ENCODE peak calls at places on chromosomes 5 and 9, in four cellular contexts. P, D, S and T are unnamed samples.

GRCh38 chr9:108724122-108724521 is 131.7 kb downstream of the ACTL7B start:
- DNase-seq in P (no peak), D (no peak), S (no peak), T (no peak)

GRCh38 chr5:143757116-143757515 is 54.8 kb upstream of the HMHB1 start:
- DNase-seq in P (no peak), D (no peak), S (no peak), T (no peak)

GRCh38 chr5:32160228-32160627 is 13.9 kb downstream of the GOLPH3 start:
- DNase-seq in P (no peak), D (no peak), S (no peak), T (no peak)

GRCh38 chr5:40332945-40333344 is 346.8 kb upstream of the PTGER4 start:
- DNase-seq in P (no peak), D (no peak), S (no peak), T (no peak)

GRCh38 chr9:114112778-114113585 is 13.9 kb upstream of the KIF12 start:
- DNase-seq in P (no peak), D (no peak), S (no peak), T (no peak)

GRCh38 chr9:108552459-108553040 is 303.2 kb downstream of the ACTL7B start:
- DNase-seq in P (no peak), D (no peak), S (no peak), T (peak; percentile 12)

GRCh38 chr5:113061851-113062631 is 85.4 kb downstream of the DCP2 start:
- DNase-seq in P (no peak), D (no peak), S (no peak), T (no peak)

GRCh38 chr9:132750668-132751067 is 80.4 kb downstream of the GTF3C4 start:
- DNase-seq in P (no peak), D (no peak), S (no peak), T (no peak)

GRCh38 chr9:136145580-136145979 is 26.9 kb upstream of the TMEM250 start:
- DNase-seq in P (no peak), D (no peak), S (no peak), T (no peak)

GRCh38 chr5:10860196-10860543 is 99.1 kb upstream of the DAP start:
- DNase-seq in P (no peak), D (no peak), S (no peak), T (no peak)

GRCh38 chr9:88477300-88477751 is 57.7 kb upstream of the NXNL2 start:
- DNase-seq in P (no peak), D (peak; percentile 35), S (no peak), T (no peak)

GRCh38 chr9:22211588-22212360 is 202.7 kb upstream of the CDKN2B start:
- DNase-seq in P (no peak), D (no peak), S (peak; percentile 70), T (no peak)

GRCh38 chr5:71700803-71701202 is 18.3 kb upstream of the CARTPT start:
- DNase-seq in P (no peak), D (no peak), S (no peak), T (no peak)

GRCh38 chr5:78633710-78634109 is 14.9 kb downstream of the LHFPL2 start:
- DNase-seq in P (no peak), D (no peak), S (no peak), T (no peak)

GRCh38 chr9:133349965-133350624 is 2.1 kb downstream of the RPL7A start:
- DNase-seq in P (no peak), D (no peak), S (no peak), T (no peak)

GRCh38 chr5:95280692-95281091 is 4.2 kb downstream of the MCTP1 start:
- DNase-seq in P (no peak), D (no peak), S (no peak), T (no peak)

GRCh38 chr5:151924564-151925395 is at the start of gene GLRA1:
- DNase-seq in P (peak; percentile 72), D (no peak), S (peak; percentile 24), T (peak; percentile 60)

GRCh38 chr5:154603978-154604679 is 126.1 kb upstream of the HAND1 start:
- DNase-seq in P (no peak), D (no peak), S (no peak), T (no peak)

GRCh38 chr5:167816864-167817263 is 474.6 kb upstream of the WWC1 start:
- DNase-seq in P (no peak), D (no peak), S (no peak), T (no peak)

GRCh38 chr9:104304925-104305324 is 199.1 kb upstream of the OR13F1 start:
- DNase-seq in P (no peak), D (no peak), S (no peak), T (no peak)

GRCh38 chr5:8340739-8341344 is 471.9 kb downstream of the MTRR start:
- DNase-seq in P (no peak), D (no peak), S (peak; percentile 3), T (no peak)

GRCh38 chr9:2662496-2662895 is 40.9 kb downstream of the VLDLR start:
- DNase-seq in P (no peak), D (no peak), S (no peak), T (no peak)

GRCh38 chr9:79477955-79478751 is 93.6 kb upstream of the TLE4 start:
- DNase-seq in P (peak; percentile 89), D (no peak), S (peak; percentile 5), T (no peak)

GRCh38 chr5:157303667-157304327 is 37.9 kb downstream of the CYFIP2 start:
- DNase-seq in P (peak; percentile 35), D (no peak), S (no peak), T (peak; percentile 39)

GRCh38 chr5:151139015-151139414 is 18.6 kb downstream of the ANXA6 start:
- DNase-seq in P (no peak), D (no peak), S (no peak), T (no peak)

GRCh38 chr5:126519637-126520592 is 75.1 kb downstream of the ALDH7A1 start:
- DNase-seq in P (no peak), D (no peak), S (no peak), T (peak; percentile 75)

GRCh38 chr9:16202913-16203734 is 650.3 kb downstream of the CCDC171 start:
- DNase-seq in P (no peak), D (no peak), S (no peak), T (no peak)

GRCh38 chr5:94618029-94618492 is 343 bp downstream of the KIAA0825 start:
- DNase-seq in P (peak; percentile 32), D (no peak), S (peak; percentile 35), T (peak; percentile 86)

DNA sequence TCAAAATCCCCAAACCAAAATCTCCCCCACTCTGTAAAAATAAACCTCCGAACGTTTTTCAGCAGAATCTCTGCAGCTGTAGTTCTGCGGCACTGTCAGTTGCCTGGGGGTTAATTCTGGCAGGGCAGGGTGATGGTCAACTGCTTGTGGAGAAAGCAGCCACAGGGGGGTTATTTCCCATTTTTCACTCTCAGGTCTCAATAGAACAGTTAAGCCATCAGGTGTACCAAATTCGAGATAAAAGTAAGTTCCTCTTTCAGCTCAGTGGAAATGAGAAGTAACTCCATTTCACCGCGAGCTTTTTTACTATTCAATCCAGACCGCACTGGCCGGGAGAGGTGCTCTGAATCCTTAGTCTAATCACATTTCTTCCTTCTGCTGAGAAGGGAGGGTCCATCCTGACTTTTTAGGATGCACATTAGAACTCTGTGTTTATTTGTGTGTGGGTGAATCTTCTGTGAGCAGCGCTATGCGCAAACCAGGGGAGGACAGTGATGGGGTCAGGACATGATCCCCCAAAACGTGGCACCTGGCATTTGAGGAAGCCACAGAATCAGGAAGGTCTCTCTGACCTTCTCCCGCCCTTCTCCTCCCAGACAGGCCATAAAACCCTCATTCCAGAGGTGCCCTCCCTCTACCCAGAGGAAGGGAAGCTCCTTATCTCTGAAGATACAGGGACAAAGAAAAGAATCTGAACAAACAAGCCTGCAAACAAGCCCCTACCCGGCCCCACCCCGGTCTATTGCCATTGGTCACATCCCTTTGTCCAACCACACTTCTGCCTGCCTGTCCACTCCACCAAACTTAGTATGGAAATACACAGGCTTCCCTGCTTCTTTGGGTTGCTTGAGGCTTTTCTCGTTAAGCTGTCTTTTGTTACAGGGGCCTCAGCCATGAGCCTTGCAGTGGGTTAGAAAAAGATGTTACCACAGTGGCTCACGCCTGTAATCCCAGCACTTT is 229.0 kb downstream of the ROR2 start:
- DNase-seq in P (no peak), D (no peak), S (no peak), T (no peak)
- TF ChIP-seq FOXK2 in P (no peak), D (no peak), S (no peak), T (no peak)

GRCh38 chr5:111691914-111692313 is 65.1 kb downstream of the NREP start:
- DNase-seq in P (no peak), D (no peak), S (no peak), T (no peak)

GRCh38 chr5:111691508-111691907 is 65.5 kb downstream of the NREP start:
- DNase-seq in P (no peak), D (no peak), S (no peak), T (no peak)

GRCh38 chr5:111685969-111686368 is 71.0 kb downstream of the NREP start:
- DNase-seq in P (peak; percentile 31), D (no peak), S (peak; percentile 63), T (no peak)

GRCh38 chr5:111694183-111694582 is 62.8 kb downstream of the NREP start:
- DNase-seq in P (no peak), D (no peak), S (no peak), T (no peak)

DNA sequence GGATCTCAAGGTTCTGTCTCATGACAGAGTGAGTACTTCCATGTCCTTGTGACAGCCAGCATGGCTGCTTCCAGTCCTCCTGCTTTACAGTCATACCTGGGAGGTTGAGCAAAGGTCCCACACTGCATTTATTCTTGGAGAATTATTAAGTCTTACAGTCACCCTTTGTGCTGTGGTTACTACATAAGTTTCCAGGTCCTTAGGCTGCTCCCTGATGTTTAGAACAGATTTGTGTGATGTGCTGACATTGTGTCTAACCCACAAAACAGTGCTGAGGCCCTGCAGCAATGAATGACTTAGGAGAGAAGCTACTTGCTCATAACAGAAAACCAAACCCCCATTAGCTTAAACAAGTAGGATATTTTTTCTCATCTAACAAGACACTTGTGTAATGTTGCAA is 67.4 kb downstream of the NREP start:
- DNase-seq in P (no peak), D (no peak), S (no peak), T (no peak)
- TF ChIP-seq FOXK2 in P (no peak), D (no peak), S (no peak), T (no peak)

DNA sequence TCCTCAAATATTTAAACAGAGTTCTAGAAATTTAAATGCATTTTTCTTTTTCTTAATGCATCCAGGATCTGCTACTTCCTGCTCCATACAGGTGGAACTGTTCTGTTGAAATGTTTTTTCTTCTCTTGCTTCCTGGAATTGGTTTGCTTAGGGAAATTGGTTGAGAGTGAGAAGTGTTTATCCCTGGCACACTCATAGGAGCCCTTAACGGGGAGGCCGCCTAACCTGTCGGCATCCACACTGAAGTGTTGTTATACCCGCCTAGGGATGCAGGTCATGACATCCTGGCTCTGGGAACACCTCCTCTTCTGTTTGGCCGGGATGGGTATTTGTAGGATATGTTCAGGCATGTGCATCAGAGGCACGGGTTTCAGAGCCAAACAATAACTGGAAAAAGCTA is 239.7 kb downstream of the GADD45G start:
- DNase-seq in P (no peak), D (no peak), S (no peak), T (no peak)
- TF ChIP-seq FOXK2 in P (no peak), D (no peak), S (no peak), T (no peak)

DNA sequence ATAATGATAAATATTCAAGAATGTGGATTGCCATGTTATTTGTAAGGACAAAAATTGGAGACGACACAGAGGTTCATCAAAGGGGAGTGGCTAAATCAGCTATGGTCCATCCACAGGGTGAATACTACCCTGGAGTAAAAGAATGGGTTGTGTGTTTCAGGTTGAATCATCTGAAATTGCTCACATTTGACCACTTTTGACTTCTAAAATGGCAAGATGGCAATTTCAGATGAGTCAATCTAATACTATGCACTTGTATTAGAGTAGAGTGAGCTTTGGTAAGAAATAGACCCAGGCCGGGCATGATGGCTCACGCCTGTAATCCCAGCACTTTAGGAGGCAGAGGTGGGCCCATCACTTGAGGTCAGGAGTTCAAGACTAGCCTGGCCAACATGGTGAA is 131.8 kb downstream of the GAPVD1 start:
- DNase-seq in P (no peak), D (peak; percentile 21), S (no peak), T (no peak)
- TF ChIP-seq FOXK2 in P (no peak), D (no peak), S (no peak), T (no peak)

GRCh38 chr5:57692582-57693487 is 210.2 kb upstream of the ACTBL2 start:
- DNase-seq in P (peak; percentile 34), D (no peak), S (peak; percentile 92), T (peak; percentile 79)
- TF ChIP-seq FOXK2 in P (no peak), D (no peak), S (no peak), T (no peak)